ENCODE peak calls at places on chromosomes 5 and 9, in ten cellular contexts. One of them, this sample, is unnamed. For H3K4me1, the result is how much of the 10 kb centered on the place peaks cover.

GRCh38 chr9:92664394-92665152 is 5.4 kb downstream of the IPPK start:
- DNase-seq in neural progenitor cell: no peak
- DNase-seq in PC-9: no peak
- DNase-seq in MM.1S: no peak
- DNase-seq in left ventricle myocardium inferior: no peak
- DNase-seq in right atrium auricular region: no peak
- DNase-seq in right lobe of liver: no peak
- DNase-seq in body of pancreas: no peak
- DNase-seq in spleen: peak
- DNase-seq in cardiac muscle cell: no peak
- DNase-seq in this sample: no peak

GRCh38 chr5:45694255-45694834 is 1.8 kb downstream of the HCN1 start:
- DNase-seq in right atrium auricular region: no peak
- DNase-seq in left ventricle myocardium inferior: no peak
- DNase-seq in right lobe of liver: no peak
- DNase-seq in spleen: no peak
- DNase-seq in cardiac muscle cell: peak
- DNase-seq in body of pancreas: no peak
- DNase-seq in PC-9: no peak
- DNase-seq in neural progenitor cell: peak
- DNase-seq in MM.1S: no peak
- DNase-seq in this sample: no peak

GRCh38 chr9:69549310-69550202 is 122.6 kb downstream of the APBA1 start:
- DNase-seq in right atrium auricular region: no peak
- DNase-seq in right lobe of liver: no peak
- DNase-seq in body of pancreas: no peak
- DNase-seq in left ventricle myocardium inferior: no peak
- DNase-seq in cardiac muscle cell: peak
- DNase-seq in neural progenitor cell: peak
- DNase-seq in spleen: no peak
- DNase-seq in MM.1S: peak
- DNase-seq in PC-9: peak
- DNase-seq in this sample: no peak

GRCh38 chr5:142597546-142598337 is 88.1 kb downstream of the FGF1 start:
- DNase-seq in spleen: no peak
- DNase-seq in left ventricle myocardium inferior: no peak
- DNase-seq in right atrium auricular region: peak
- DNase-seq in body of pancreas: no peak
- DNase-seq in PC-9: peak
- DNase-seq in cardiac muscle cell: peak
- DNase-seq in neural progenitor cell: peak
- DNase-seq in right lobe of liver: no peak
- DNase-seq in MM.1S: no peak
- DNase-seq in this sample: no peak

GRCh38 chr9:136078498-136079011 is 16.5 kb downstream of the NACC2 start:
- DNase-seq in MM.1S: no peak
- DNase-seq in body of pancreas: no peak
- DNase-seq in right lobe of liver: peak
- DNase-seq in cardiac muscle cell: no peak
- DNase-seq in neural progenitor cell: peak
- DNase-seq in PC-9: no peak
- DNase-seq in left ventricle myocardium inferior: no peak
- DNase-seq in right atrium auricular region: no peak
- DNase-seq in spleen: no peak
- DNase-seq in this sample: no peak

GRCh38 chr9:111389406-111389805 is 59.4 kb upstream of the OR2K2 start:
- DNase-seq in body of pancreas: no peak
- DNase-seq in left ventricle myocardium inferior: no peak
- DNase-seq in right lobe of liver: no peak
- DNase-seq in MM.1S: no peak
- DNase-seq in cardiac muscle cell: no peak
- DNase-seq in neural progenitor cell: no peak
- DNase-seq in PC-9: no peak
- DNase-seq in right atrium auricular region: no peak
- DNase-seq in spleen: no peak
- DNase-seq in this sample: no peak

GRCh38 chr9:79325501-79325900 is 246.3 kb upstream of the TLE4 start:
- DNase-seq in body of pancreas: no peak
- DNase-seq in spleen: no peak
- DNase-seq in right atrium auricular region: no peak
- DNase-seq in right lobe of liver: no peak
- DNase-seq in PC-9: no peak
- DNase-seq in left ventricle myocardium inferior: no peak
- DNase-seq in MM.1S: no peak
- DNase-seq in cardiac muscle cell: no peak
- DNase-seq in neural progenitor cell: no peak
- DNase-seq in this sample: no peak

GRCh38 chr9:14146201-14146890 is 167.6 kb downstream of the NFIB start:
- DNase-seq in cardiac muscle cell: no peak
- DNase-seq in spleen: no peak
- DNase-seq in right lobe of liver: no peak
- DNase-seq in PC-9: no peak
- DNase-seq in left ventricle myocardium inferior: no peak
- DNase-seq in neural progenitor cell: no peak
- DNase-seq in right atrium auricular region: no peak
- DNase-seq in MM.1S: no peak
- DNase-seq in body of pancreas: no peak
- DNase-seq in this sample: no peak

GRCh38 chr5:93831449-93831848 is 90.0 kb upstream of the POU5F2 start:
- DNase-seq in left ventricle myocardium inferior: no peak
- DNase-seq in neural progenitor cell: no peak
- DNase-seq in cardiac muscle cell: no peak
- DNase-seq in right lobe of liver: no peak
- DNase-seq in right atrium auricular region: no peak
- DNase-seq in spleen: no peak
- DNase-seq in body of pancreas: no peak
- DNase-seq in PC-9: no peak
- DNase-seq in MM.1S: no peak
- DNase-seq in this sample: no peak

GRCh38 chr5:159913048-159913447 is 3.2 kb upstream of the ADRA1B start:
- DNase-seq in left ventricle myocardium inferior: no peak
- DNase-seq in PC-9: peak
- DNase-seq in MM.1S: no peak
- DNase-seq in right lobe of liver: no peak
- DNase-seq in spleen: no peak
- DNase-seq in right atrium auricular region: no peak
- DNase-seq in cardiac muscle cell: no peak
- DNase-seq in neural progenitor cell: no peak
- DNase-seq in body of pancreas: no peak
- DNase-seq in this sample: no peak

GRCh38 chr9:124366476-124367220 is 48.6 kb downstream of the PSMB7 start:
- DNase-seq in MM.1S: no peak
- DNase-seq in neural progenitor cell: no peak
- DNase-seq in spleen: no peak
- DNase-seq in left ventricle myocardium inferior: no peak
- DNase-seq in cardiac muscle cell: no peak
- DNase-seq in right atrium auricular region: no peak
- DNase-seq in PC-9: no peak
- DNase-seq in right lobe of liver: no peak
- DNase-seq in body of pancreas: no peak
- DNase-seq in this sample: no peak

DNA sequence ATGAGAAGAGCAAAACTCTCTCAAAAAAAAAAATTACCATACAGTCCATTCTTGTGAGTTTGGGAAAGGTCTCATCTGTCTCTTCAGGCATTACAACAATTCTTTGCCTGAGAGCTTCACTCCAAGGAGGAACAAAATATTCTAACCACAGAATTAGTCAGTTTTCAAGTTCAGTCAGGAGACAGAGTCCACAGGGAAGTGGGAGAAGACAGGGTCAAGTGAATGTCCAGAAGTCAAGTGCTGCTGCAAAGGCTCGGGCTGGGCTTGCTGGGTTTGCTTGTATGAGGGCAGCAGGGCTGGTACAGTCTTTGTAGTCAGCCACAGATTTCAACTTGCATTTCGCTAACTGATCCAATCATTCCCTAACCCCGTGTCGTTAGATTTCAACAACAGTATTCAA is 17.6 kb upstream of the HEXB start:
- DNase-seq in MM.1S: no peak
- DNase-seq in body of pancreas: no peak
- DNase-seq in spleen: no peak
- DNase-seq in cardiac muscle cell: peak
- DNase-seq in right atrium auricular region: no peak
- DNase-seq in neural progenitor cell: no peak
- DNase-seq in PC-9: no peak
- DNase-seq in left ventricle myocardium inferior: no peak
- DNase-seq in right lobe of liver: no peak
- DNase-seq in this sample: no peak
- TF ChIP-seq CTCF in MM.1S: no peak
- TF ChIP-seq CTCF in body of pancreas: no peak
- TF ChIP-seq CTCF in spleen: no peak
- TF ChIP-seq CTCF in cardiac muscle cell: no peak
- TF ChIP-seq CTCF in right atrium auricular region: no peak
- TF ChIP-seq CTCF in neural progenitor cell: no peak
- TF ChIP-seq CTCF in PC-9: no peak
- TF ChIP-seq CTCF in left ventricle myocardium inferior: no peak
- TF ChIP-seq CTCF in right lobe of liver: no peak
- TF ChIP-seq CTCF in this sample: no peak

DNA sequence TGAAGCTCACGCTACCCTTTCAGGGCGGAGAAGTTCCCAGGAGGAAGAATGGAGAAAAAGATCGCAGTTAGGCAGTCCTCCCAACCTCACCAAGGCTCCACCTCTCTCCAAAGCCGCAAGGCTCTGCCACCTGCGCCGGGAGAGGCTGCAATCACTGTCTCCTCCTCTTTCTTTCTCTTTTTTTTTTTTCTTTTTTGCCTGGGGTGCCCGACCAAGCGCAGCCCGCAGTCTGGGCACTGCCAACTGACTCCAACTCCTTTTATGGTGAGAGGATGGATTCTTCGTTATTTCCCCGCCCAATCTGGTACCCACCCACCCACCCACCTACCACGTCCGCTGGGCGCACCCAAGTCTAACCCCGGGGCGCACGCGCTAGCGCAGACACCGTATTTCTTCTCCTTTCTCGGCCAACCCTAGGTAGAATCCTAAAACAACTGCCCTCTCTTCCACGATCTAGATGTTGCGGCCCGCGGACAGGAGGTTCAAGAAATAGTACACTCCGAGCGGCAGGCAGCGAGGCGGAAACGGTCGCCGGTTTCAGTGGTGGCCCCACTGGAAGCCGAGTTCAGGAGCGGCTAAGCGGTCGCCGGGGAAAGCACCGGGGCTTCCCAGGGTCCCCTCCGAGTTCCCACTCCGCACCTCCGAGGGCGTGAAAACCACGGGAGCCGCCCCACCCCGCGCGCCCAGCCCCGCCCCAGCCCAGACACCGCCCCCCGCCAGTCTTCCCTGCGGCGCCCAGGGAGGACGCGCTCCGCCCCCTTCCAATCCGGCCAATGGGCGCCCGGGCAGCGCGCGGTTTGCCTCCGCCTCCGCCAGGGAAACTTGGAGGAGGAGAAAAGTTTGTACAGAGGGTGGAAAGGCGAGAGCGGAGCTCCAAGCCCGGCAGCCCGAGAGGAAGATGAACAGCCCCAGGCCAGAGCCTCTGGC is at the start of gene PTGER4:
- DNase-seq in cardiac muscle cell: peak
- DNase-seq in right lobe of liver: peak
- DNase-seq in right atrium auricular region: peak
- DNase-seq in spleen: peak
- DNase-seq in MM.1S: peak
- DNase-seq in body of pancreas: peak
- DNase-seq in PC-9: peak
- DNase-seq in neural progenitor cell: peak
- DNase-seq in left ventricle myocardium inferior: peak
- DNase-seq in this sample: peak
- H3K4me1 ChIP-seq in cardiac muscle cell: under half
- H3K4me1 ChIP-seq in right lobe of liver: under half
- H3K4me1 ChIP-seq in right atrium auricular region: under half
- H3K4me1 ChIP-seq in spleen: half or more
- H3K4me1 ChIP-seq in MM.1S: under half
- H3K4me1 ChIP-seq in body of pancreas: under half
- H3K4me1 ChIP-seq in PC-9: half or more
- H3K4me1 ChIP-seq in neural progenitor cell: under half
- H3K4me1 ChIP-seq in left ventricle myocardium inferior: under half
- H3K4me1 ChIP-seq in this sample: under half

GRCh38 chr5:176762489-176762888 is 47.9 kb upstream of the UNC5A start:
- DNase-seq in spleen: no peak
- DNase-seq in body of pancreas: no peak
- DNase-seq in neural progenitor cell: no peak
- DNase-seq in MM.1S: no peak
- DNase-seq in right atrium auricular region: peak
- DNase-seq in cardiac muscle cell: no peak
- DNase-seq in left ventricle myocardium inferior: no peak
- DNase-seq in right lobe of liver: no peak
- DNase-seq in PC-9: no peak
- DNase-seq in this sample: no peak
- TF ChIP-seq CTCF in spleen: no peak
- TF ChIP-seq CTCF in body of pancreas: no peak
- TF ChIP-seq CTCF in neural progenitor cell: no peak
- TF ChIP-seq CTCF in MM.1S: no peak
- TF ChIP-seq CTCF in right atrium auricular region: no peak
- TF ChIP-seq CTCF in cardiac muscle cell: no peak
- TF ChIP-seq CTCF in left ventricle myocardium inferior: no peak
- TF ChIP-seq CTCF in right lobe of liver: no peak
- TF ChIP-seq CTCF in PC-9: no peak
- TF ChIP-seq CTCF in this sample: no peak

DNA sequence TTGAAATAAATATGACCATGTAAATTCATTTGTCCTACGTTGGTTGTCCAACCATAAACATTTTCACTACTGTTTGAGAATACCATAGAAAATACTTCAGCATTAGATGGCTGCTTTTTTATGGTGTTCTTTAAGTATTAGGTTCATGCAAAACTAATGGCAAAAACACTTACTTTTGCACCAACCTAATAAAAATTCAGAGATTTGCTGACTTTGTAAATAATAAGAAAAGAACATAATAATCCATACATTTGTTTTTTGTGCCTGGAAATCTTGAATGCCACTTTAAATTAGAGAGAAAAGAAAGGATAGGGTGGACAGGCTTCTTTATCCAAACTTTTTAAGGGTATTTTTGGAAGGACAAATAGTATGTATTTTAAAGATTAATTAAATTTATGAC is 719.7 kb upstream of the TYRP1 start:
- DNase-seq in cardiac muscle cell: no peak
- DNase-seq in spleen: no peak
- DNase-seq in neural progenitor cell: no peak
- DNase-seq in left ventricle myocardium inferior: no peak
- DNase-seq in right lobe of liver: no peak
- DNase-seq in right atrium auricular region: no peak
- DNase-seq in body of pancreas: no peak
- DNase-seq in PC-9: no peak
- DNase-seq in MM.1S: no peak
- DNase-seq in this sample: no peak
- H3K4me1 ChIP-seq in cardiac muscle cell: under half
- H3K4me1 ChIP-seq in spleen: under half
- H3K4me1 ChIP-seq in neural progenitor cell: under half
- H3K4me1 ChIP-seq in left ventricle myocardium inferior: under half
- H3K4me1 ChIP-seq in right lobe of liver: under half
- H3K4me1 ChIP-seq in right atrium auricular region: under half
- H3K4me1 ChIP-seq in body of pancreas: under half
- H3K4me1 ChIP-seq in PC-9: under half
- H3K4me1 ChIP-seq in MM.1S: under half
- H3K4me1 ChIP-seq in this sample: under half

This sample was measured in CD8-positive, alpha-beta T cell.